ENCODE peak calls at places on chromosome 20, in eight cellular contexts. One of them, this sample, is unnamed.

GRCh38 chr20:63540417-63541186 is 3.4 kb upstream of the PTK6 start:
- DNase-seq in HCT116: no peak
- DNase-seq in GM12878: no peak
- DNase-seq in stomach: peak; percentile 50
- DNase-seq in HepG2: no peak
- DNase-seq in breast epithelium: no peak
- DNase-seq in uterus: no peak
- DNase-seq in body of pancreas: no peak
- DNase-seq in this sample: no peak

GRCh38 chr20:57259179-57260021 is 7.0 kb downstream of the BMP7 start:
- DNase-seq in HCT116: no peak
- DNase-seq in HepG2: no peak
- DNase-seq in breast epithelium: no peak
- DNase-seq in stomach: no peak
- DNase-seq in GM12878: no peak
- DNase-seq in uterus: no peak
- DNase-seq in body of pancreas: no peak
- DNase-seq in this sample: no peak

GRCh38 chr20:64069614-64070243 is 6.7 kb downstream of the TCEA2 start:
- DNase-seq in stomach: peak; percentile 48
- DNase-seq in HepG2: peak; percentile 62
- DNase-seq in HCT116: no peak
- DNase-seq in body of pancreas: no peak
- DNase-seq in uterus: no peak
- DNase-seq in GM12878: no peak
- DNase-seq in breast epithelium: no peak
- DNase-seq in this sample: no peak

GRCh38 chr20:57361517-57361916 is 10.5 kb downstream of the RAE1 start:
- DNase-seq in HepG2: no peak
- DNase-seq in uterus: no peak
- DNase-seq in stomach: no peak
- DNase-seq in HCT116: no peak
- DNase-seq in body of pancreas: no peak
- DNase-seq in GM12878: no peak
- DNase-seq in breast epithelium: no peak
- DNase-seq in this sample: no peak

GRCh38 chr20:12217382-12217781 is 299.7 kb downstream of the BTBD3 start:
- DNase-seq in body of pancreas: no peak
- DNase-seq in uterus: no peak
- DNase-seq in HepG2: no peak
- DNase-seq in GM12878: no peak
- DNase-seq in stomach: no peak
- DNase-seq in breast epithelium: no peak
- DNase-seq in HCT116: no peak
- DNase-seq in this sample: no peak

GRCh38 chr20:51116765-51117686 is 94.1 kb upstream of the KCNG1 start:
- DNase-seq in stomach: no peak
- DNase-seq in breast epithelium: no peak
- DNase-seq in uterus: peak; percentile 52
- DNase-seq in body of pancreas: no peak
- DNase-seq in GM12878: no peak
- DNase-seq in HepG2: no peak
- DNase-seq in HCT116: no peak
- DNase-seq in this sample: no peak

GRCh38 chr20:47464380-47465101 is 37.1 kb upstream of the NCOA3 start:
- DNase-seq in GM12878: no peak
- DNase-seq in HCT116: peak; percentile 36
- DNase-seq in body of pancreas: peak; percentile 78
- DNase-seq in stomach: peak; percentile 59
- DNase-seq in breast epithelium: peak; percentile 40
- DNase-seq in uterus: peak; percentile 51
- DNase-seq in HepG2: peak; percentile 100
- DNase-seq in this sample: no peak

GRCh38 chr20:17437251-17437650 is 93.9 kb downstream of the BFSP1 start:
- DNase-seq in breast epithelium: no peak
- DNase-seq in GM12878: no peak
- DNase-seq in uterus: no peak
- DNase-seq in HCT116: no peak
- DNase-seq in body of pancreas: no peak
- DNase-seq in stomach: no peak
- DNase-seq in HepG2: no peak
- DNase-seq in this sample: no peak

GRCh38 chr20:60046860-60047259 is 88.6 kb downstream of the CDH26 start:
- DNase-seq in HepG2: no peak
- DNase-seq in body of pancreas: no peak
- DNase-seq in GM12878: no peak
- DNase-seq in breast epithelium: no peak
- DNase-seq in stomach: no peak
- DNase-seq in uterus: no peak
- DNase-seq in HCT116: no peak
- DNase-seq in this sample: no peak

GRCh38 chr20:41454250-41454649 is 87.6 kb upstream of the EMILIN3 start:
- DNase-seq in stomach: no peak
- DNase-seq in breast epithelium: no peak
- DNase-seq in HCT116: no peak
- DNase-seq in HepG2: no peak
- DNase-seq in body of pancreas: no peak
- DNase-seq in uterus: no peak
- DNase-seq in GM12878: no peak
- DNase-seq in this sample: no peak

GRCh38 chr20:18831830-18832229 is 18.2 kb downstream of the SCP2D1 start:
- DNase-seq in HCT116: no peak
- DNase-seq in GM12878: no peak
- DNase-seq in breast epithelium: no peak
- DNase-seq in uterus: peak; percentile 41
- DNase-seq in stomach: no peak
- DNase-seq in body of pancreas: no peak
- DNase-seq in HepG2: no peak
- DNase-seq in this sample: no peak

GRCh38 chr20:40111282-40111681 is 577.8 kb downstream of the MAFB start:
- DNase-seq in breast epithelium: no peak
- DNase-seq in uterus: no peak
- DNase-seq in GM12878: no peak
- DNase-seq in body of pancreas: no peak
- DNase-seq in HCT116: no peak
- DNase-seq in HepG2: no peak
- DNase-seq in stomach: no peak
- DNase-seq in this sample: no peak

GRCh38 chr20:55058938-55059337 is 583.5 kb downstream of the DOK5 start:
- DNase-seq in uterus: no peak
- DNase-seq in GM12878: no peak
- DNase-seq in HepG2: no peak
- DNase-seq in HCT116: no peak
- DNase-seq in body of pancreas: no peak
- DNase-seq in stomach: no peak
- DNase-seq in breast epithelium: no peak
- DNase-seq in this sample: no peak

GRCh38 chr20:61899971-61900370 is 165.7 kb downstream of the TAF4 start:
- DNase-seq in GM12878: no peak
- DNase-seq in stomach: no peak
- DNase-seq in uterus: no peak
- DNase-seq in HepG2: no peak
- DNase-seq in body of pancreas: no peak
- DNase-seq in HCT116: no peak
- DNase-seq in breast epithelium: no peak
- DNase-seq in this sample: no peak

GRCh38 chr20:51635680-51636079 is 93.2 kb upstream of the NFATC2 start:
- DNase-seq in HCT116: no peak
- DNase-seq in uterus: no peak
- DNase-seq in HepG2: no peak
- DNase-seq in GM12878: no peak
- DNase-seq in body of pancreas: no peak
- DNase-seq in breast epithelium: no peak
- DNase-seq in stomach: no peak
- DNase-seq in this sample: no peak

GRCh38 chr20:63664861-63665594 is 6.9 kb downstream of the RTEL1 start:
- DNase-seq in GM12878: no peak
- DNase-seq in breast epithelium: no peak
- DNase-seq in HepG2: no peak
- DNase-seq in body of pancreas: no peak
- DNase-seq in stomach: no peak
- DNase-seq in HCT116: no peak
- DNase-seq in uterus: no peak
- DNase-seq in this sample: no peak

GRCh38 chr20:41669708-41670263 is 51.6 kb upstream of the CHD6 start:
- DNase-seq in uterus: no peak
- DNase-seq in stomach: no peak
- DNase-seq in body of pancreas: no peak
- DNase-seq in GM12878: no peak
- DNase-seq in breast epithelium: no peak
- DNase-seq in HCT116: no peak
- DNase-seq in HepG2: no peak
- DNase-seq in this sample: no peak

GRCh38 chr20:10332656-10333421 is 101.2 kb downstream of the MKKS start:
- DNase-seq in HepG2: no peak
- DNase-seq in breast epithelium: no peak
- DNase-seq in GM12878: no peak
- DNase-seq in body of pancreas: no peak
- DNase-seq in uterus: no peak
- DNase-seq in stomach: no peak
- DNase-seq in HCT116: no peak
- DNase-seq in this sample: no peak

GRCh38 chr20:64070244-64070993 is 7.4 kb downstream of the TCEA2 start:
- DNase-seq in stomach: no peak
- DNase-seq in breast epithelium: no peak
- DNase-seq in uterus: no peak
- DNase-seq in body of pancreas: no peak
- DNase-seq in GM12878: no peak
- DNase-seq in HCT116: no peak
- DNase-seq in HepG2: no peak
- DNase-seq in this sample: no peak

GRCh38 chr20:43849496-43850197 is 65.0 kb upstream of the TOX2 start:
- DNase-seq in HCT116: no peak
- DNase-seq in stomach: no peak
- DNase-seq in body of pancreas: peak; percentile 31
- DNase-seq in HepG2: no peak
- DNase-seq in breast epithelium: no peak
- DNase-seq in GM12878: no peak
- DNase-seq in uterus: no peak
- DNase-seq in this sample: no peak
- TF ChIP-seq POLR2A in HCT116: no peak
- TF ChIP-seq POLR2A in stomach: no peak
- TF ChIP-seq POLR2A in body of pancreas: no peak
- TF ChIP-seq POLR2A in HepG2: no peak
- TF ChIP-seq POLR2A in breast epithelium: no peak
- TF ChIP-seq POLR2A in GM12878: no peak
- TF ChIP-seq POLR2A in uterus: no peak
- TF ChIP-seq POLR2A in this sample: no peak

DNA sequence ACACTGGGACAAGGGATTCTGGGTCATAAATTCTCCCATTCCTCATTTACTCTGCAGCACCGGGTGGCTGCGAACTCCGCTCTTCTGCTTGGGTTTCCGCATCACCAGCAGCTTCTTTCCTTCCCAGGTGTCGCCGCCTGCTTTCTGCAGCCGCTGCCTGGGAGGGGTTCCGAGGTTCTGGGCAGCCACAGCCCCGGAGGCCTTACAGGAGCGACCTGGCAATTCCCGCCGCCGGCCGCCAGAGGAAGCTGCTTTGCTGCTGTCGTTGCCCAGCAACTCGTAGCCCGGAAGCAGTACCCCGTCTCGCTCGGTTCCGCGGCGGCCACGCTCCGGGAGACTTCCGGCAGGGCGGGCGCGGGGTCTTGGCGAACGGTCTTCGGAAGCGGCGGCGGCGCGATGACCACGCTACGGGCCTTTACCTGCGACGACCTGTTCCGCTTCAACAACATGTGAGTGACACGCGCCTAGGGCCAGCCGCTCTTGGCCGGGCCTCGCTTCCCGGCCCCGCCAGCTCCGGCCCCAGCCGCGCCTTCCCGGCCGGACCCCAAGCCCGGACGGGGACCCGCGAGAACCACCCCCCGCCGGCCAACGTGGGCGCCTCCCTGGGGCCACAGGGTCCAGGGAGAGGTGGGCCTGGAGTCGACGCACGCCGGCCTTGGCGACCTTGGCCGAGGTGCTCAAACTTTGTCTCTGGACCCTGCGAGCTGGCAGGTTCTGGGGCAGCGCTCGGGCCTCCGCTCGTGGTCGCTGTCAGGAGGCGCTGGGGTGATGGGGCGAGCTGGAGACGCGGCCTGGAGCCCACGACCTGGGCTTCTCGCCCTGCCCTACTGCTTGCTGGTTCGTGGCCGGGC is at the start of gene NAA20:
- DNase-seq in uterus: peak; percentile 91
- DNase-seq in breast epithelium: peak; percentile 89
- DNase-seq in HepG2: peak; percentile 94
- DNase-seq in HCT116: peak; percentile 91
- DNase-seq in body of pancreas: peak; percentile 94
- DNase-seq in GM12878: peak; percentile 45
- DNase-seq in stomach: peak; percentile 95
- DNase-seq in this sample: peak; percentile 93
- TF ChIP-seq POLR2A in uterus: peak; percentile 48
- TF ChIP-seq POLR2A in breast epithelium: peak; percentile 27
- TF ChIP-seq POLR2A in HepG2: peak; percentile 87
- TF ChIP-seq POLR2A in HCT116: peak; percentile 54
- TF ChIP-seq POLR2A in body of pancreas: peak; percentile 31
- TF ChIP-seq POLR2A in GM12878: peak; percentile 86
- TF ChIP-seq POLR2A in stomach: no peak
- TF ChIP-seq POLR2A in this sample: no peak

DNA sequence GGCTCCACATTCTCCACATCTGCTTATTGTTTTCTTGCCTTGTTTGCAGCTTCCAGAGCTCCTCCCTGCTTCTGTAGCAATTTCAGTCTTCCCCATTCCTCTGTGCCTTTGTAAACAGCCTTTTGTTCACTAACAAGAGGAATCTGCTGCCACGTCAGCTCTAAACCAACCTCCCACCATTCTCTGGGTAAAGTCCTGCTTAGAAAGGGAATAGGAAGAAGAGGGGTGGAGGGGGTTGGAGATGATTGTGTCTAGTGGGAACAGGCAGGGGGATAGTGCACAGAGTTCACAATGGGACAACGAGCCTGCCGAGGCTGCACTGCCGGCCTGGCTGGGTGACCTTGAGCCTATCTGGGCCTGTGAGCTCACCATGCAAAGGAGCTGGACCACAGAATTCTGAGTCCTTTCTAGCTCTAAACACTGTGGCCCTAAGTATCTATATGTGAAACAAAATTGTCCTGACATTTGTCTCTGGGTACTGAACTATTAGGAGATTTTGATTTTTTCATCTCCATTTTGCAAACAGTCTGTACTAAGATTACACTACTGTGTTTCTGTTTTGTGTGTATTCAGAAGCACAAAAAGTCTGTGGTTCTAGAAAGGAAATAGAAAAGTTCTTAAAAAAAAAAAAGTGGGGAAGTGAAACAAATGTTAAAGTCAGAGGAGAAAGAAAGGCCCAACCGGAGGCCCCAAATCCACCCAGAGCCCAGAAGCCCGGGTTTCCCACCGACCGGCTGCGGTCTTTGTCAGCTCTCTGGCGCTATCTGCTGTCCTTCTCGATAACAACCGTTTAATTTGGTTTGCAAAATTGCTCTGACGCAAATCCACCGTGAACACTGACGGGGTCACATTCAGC is 1.4 kb upstream of the PRND start:
- DNase-seq in breast epithelium: peak; percentile 64
- DNase-seq in HepG2: peak; percentile 93
- DNase-seq in body of pancreas: peak; percentile 68
- DNase-seq in GM12878: peak; percentile 71
- DNase-seq in uterus: peak; percentile 84
- DNase-seq in HCT116: peak; percentile 57
- DNase-seq in stomach: peak; percentile 72
- DNase-seq in this sample: peak; percentile 87
- TF ChIP-seq POLR2A in breast epithelium: no peak
- TF ChIP-seq POLR2A in HepG2: no peak
- TF ChIP-seq POLR2A in body of pancreas: no peak
- TF ChIP-seq POLR2A in GM12878: peak; percentile 37
- TF ChIP-seq POLR2A in uterus: no peak
- TF ChIP-seq POLR2A in HCT116: no peak
- TF ChIP-seq POLR2A in stomach: no peak
- TF ChIP-seq POLR2A in this sample: no peak

GRCh38 chr20:58651823-58652605 is 931 bp downstream of the STX16 start:
- DNase-seq in uterus: no peak
- DNase-seq in HepG2: peak; percentile 54
- DNase-seq in GM12878: peak; percentile 61
- DNase-seq in body of pancreas: peak; percentile 55
- DNase-seq in breast epithelium: peak; percentile 17
- DNase-seq in stomach: peak; percentile 66
- DNase-seq in HCT116: no peak
- DNase-seq in this sample: peak; percentile 56
- TF ChIP-seq POLR2A in uterus: no peak
- TF ChIP-seq POLR2A in HepG2: peak; percentile 42
- TF ChIP-seq POLR2A in GM12878: peak; percentile 75
- TF ChIP-seq POLR2A in body of pancreas: peak; percentile 17
- TF ChIP-seq POLR2A in breast epithelium: no peak
- TF ChIP-seq POLR2A in stomach: no peak
- TF ChIP-seq POLR2A in HCT116: no peak
- TF ChIP-seq POLR2A in this sample: peak; percentile 57

This sample was measured in GM12891.